ENCODE peak calls at places on chromosomes 4 and X, in ten cellular contexts. G is heart left ventricle; T is RWPE1; W is progenitor cell of endocrine pancreas; I is naive thymus-derived CD8-positive, alpha-beta T cell; O is astrocyte of the cerebellum; U is NCI-H1930; J is non-pigmented ciliary epithelial cell; Z is stimulated activated CD4-positive, alpha-beta T cell treated with anti-CD3 and anti-CD28 coated beads, Interleukin-12 subunit alpha, Interleukin-12 subunit beta, amount 100 ng/mL, for 48 hours; H is mesendoderm. C is an unnamed sample.

GRCh38 chrX:24563291-24564010 is 83.7 kb downstream of the PCYT1B start:
- DNase-seq in G (no peak), T (no peak), W (no peak), I (no peak), O (no peak), U (no peak), J (no peak), Z (no peak), H (no peak), C (no peak)

GRCh38 chr4:147530723-147531122 is 49.8 kb downstream of the EDNRA start:
- DNase-seq in G (no peak), T (no peak), W (no peak), I (no peak), O (no peak), U (no peak), J (no peak), Z (no peak), H (no peak), C (no peak)

GRCh38 chrX:114976321-114976720 is 41.1 kb downstream of the IL13RA2 start:
- DNase-seq in G (no peak), T (peak; percentile 30), W (no peak), I (no peak), O (no peak), U (no peak), J (peak; percentile 19), Z (no peak), H (no peak), C (no peak)

GRCh38 chr4:76326515-76326914 is 20.0 kb downstream of the STBD1 start:
- DNase-seq in G (no peak), T (no peak), W (no peak), I (no peak), O (no peak), U (no peak), J (no peak), Z (no peak), H (peak; percentile 8), C (no peak)

GRCh38 chrX:114635986-114636385 is 52.1 kb downstream of the HTR2C start:
- DNase-seq in G (no peak), T (no peak), W (no peak), I (no peak), O (no peak), U (no peak), J (no peak), Z (no peak), H (peak; percentile 14), C (no peak)

GRCh38 chr4:185865901-185866328 is 53.9 kb upstream of the SORBS2 start:
- DNase-seq in G (peak; percentile 61), T (peak; percentile 7), W (no peak), I (no peak), O (peak; percentile 72), U (no peak), J (no peak), Z (no peak), H (no peak), C (no peak)

GRCh38 chrX:79107891-79108718 is 36.4 kb upstream of the GPR174 start:
- DNase-seq in G (no peak), T (no peak), W (no peak), I (peak; percentile 76), O (no peak), U (no peak), J (no peak), Z (no peak), H (no peak), C (no peak)

GRCh38 chr4:140095694-140096482 is 58.1 kb downstream of the MAML3 start:
- DNase-seq in G (peak; percentile 56), T (peak; percentile 61), W (no peak), I (peak; percentile 71), O (peak; percentile 95), U (no peak), J (peak; percentile 98), Z (peak; percentile 42), H (peak; percentile 48), C (no peak)

GRCh38 chr4:107283587-107284559 is 247.8 kb upstream of the DKK2 start:
- DNase-seq in G (no peak), T (peak; percentile 70), W (no peak), I (no peak), O (peak; percentile 87), U (no peak), J (peak; percentile 94), Z (no peak), H (peak; percentile 90), C (peak; percentile 74)

GRCh38 chr4:7802093-7802726 is 137.5 kb downstream of the AFAP1 start:
- DNase-seq in G (peak; percentile 81), T (peak; percentile 77), W (peak; percentile 74), I (peak; percentile 74), O (peak; percentile 72), U (peak; percentile 46), J (no peak), Z (peak; percentile 75), H (peak; percentile 86), C (peak; percentile 67)

GRCh38 chr4:35918491-35918977 is 325.8 kb downstream of the ARAP2 start:
- DNase-seq in G (no peak), T (no peak), W (no peak), I (no peak), O (no peak), U (no peak), J (no peak), Z (no peak), H (no peak), C (no peak)

GRCh38 chr4:114146947-114147618 is 167.6 kb upstream of the ARSJ start:
- DNase-seq in G (no peak), T (no peak), W (no peak), I (no peak), O (no peak), U (no peak), J (no peak), Z (no peak), H (no peak), C (no peak)

C was measured in ACHN.